ENCODE peak calls at places on chromosome 18, in seven cellular contexts. F is upper lobe of left lung, E is body of pancreas, W is heart left ventricle, O is HepG2, K is A549, C is HCT116. N is an unnamed sample. For H3K4me1, the result is how much of the 10 kb centered on the place peaks cover.

GRCh38 chr18:35692866-35693265 is 111.3 kb downstream of the GALNT1 start:
- ATAC-seq in F (peak), E (no peak), W (no peak), O (no peak), K (no peak), C (no peak), N (no peak)

GRCh38 chr18:78571831-78572347 is 407.7 kb upstream of the SALL3 start:
- ATAC-seq in F (peak), E (no peak), W (no peak), O (no peak), K (no peak), C (no peak), N (no peak)

GRCh38 chr18:63160172-63160995 is 159.2 kb downstream of the BCL2 start:
- ATAC-seq in F (no peak), E (no peak), W (no peak), O (no peak), K (no peak), C (no peak), N (no peak)

GRCh38 chr18:9913151-9913525 is 678 bp upstream of the VAPA start:
- ATAC-seq in F (peak), E (no peak), W (peak), O (peak), K (peak), C (peak), N (no peak)

GRCh38 chr18:26405190-26405781 is 143.1 kb downstream of the KCTD1 start:
- ATAC-seq in F (no peak), E (peak), W (peak), O (peak), K (peak), C (peak), N (peak)

GRCh38 chr18:34730774-34731173 is 20.7 kb downstream of the DTNA start:
- ATAC-seq in F (no peak), E (no peak), W (peak), O (no peak), K (no peak), C (no peak), N (no peak)

GRCh38 chr18:68841301-68841700 is 43.4 kb downstream of the CCDC102B start:
- ATAC-seq in F (no peak), E (no peak), W (no peak), O (no peak), K (peak), C (no peak), N (no peak)

GRCh38 chr18:10490401-10491289 is 35.2 kb upstream of the NAPG start:
- ATAC-seq in F (no peak), E (peak), W (peak), O (peak), K (peak), C (peak), N (no peak)

GRCh38 chr18:39523281-39523680 is 1957.7 kb upstream of the CELF4 start:
- ATAC-seq in F (no peak), E (no peak), W (no peak), O (peak), K (peak), C (peak), N (no peak)

GRCh38 chr18:7559709-7560319 is 7.3 kb upstream of the PTPRM start:
- ATAC-seq in F (no peak), E (peak), W (no peak), O (peak), K (no peak), C (no peak), N (no peak)

GRCh38 chr18:78154444-78154843 is 825.2 kb upstream of the SALL3 start:
- ATAC-seq in F (no peak), E (no peak), W (no peak), O (no peak), K (no peak), C (no peak), N (no peak)

GRCh38 chr18:76816127-76816526 is 6.2 kb upstream of the ZNF236 start:
- ATAC-seq in F (no peak), E (no peak), W (no peak), O (no peak), K (no peak), C (no peak), N (no peak)

GRCh38 chr18:808086-808485 is 4.0 kb downstream of the YES1 start:
- ATAC-seq in F (no peak), E (no peak), W (no peak), O (no peak), K (no peak), C (no peak), N (no peak)

GRCh38 chr18:32048507-32049091 is 30.0 kb downstream of the RNF125 start:
- ATAC-seq in F (peak), E (peak), W (peak), O (peak), K (peak), C (no peak), N (peak)

GRCh38 chr18:4232656-4233055 is 222.5 kb downstream of the DLGAP1 start:
- ATAC-seq in F (no peak), E (no peak), W (no peak), O (no peak), K (no peak), C (no peak), N (no peak)

GRCh38 chr18:59358611-59359575 is at the start of gene LMAN1:
- ATAC-seq in F (peak), E (peak), W (peak), O (peak), K (peak), C (peak), N (peak)
- TF ChIP-seq POLR2A in F (peak), E (peak), W (peak), O (peak), K (peak), C (peak), N (peak)

GRCh38 chr18:54764786-54765185 is 63.5 kb upstream of the RAB27B start:
- ATAC-seq in F (no peak), E (no peak), W (no peak), O (no peak), K (no peak), C (no peak), N (no peak)
- H3K4me1 ChIP-seq in F (under half), E (under half), W (under half), O (under half), K (under half), C (under half), N (under half)

DNA sequence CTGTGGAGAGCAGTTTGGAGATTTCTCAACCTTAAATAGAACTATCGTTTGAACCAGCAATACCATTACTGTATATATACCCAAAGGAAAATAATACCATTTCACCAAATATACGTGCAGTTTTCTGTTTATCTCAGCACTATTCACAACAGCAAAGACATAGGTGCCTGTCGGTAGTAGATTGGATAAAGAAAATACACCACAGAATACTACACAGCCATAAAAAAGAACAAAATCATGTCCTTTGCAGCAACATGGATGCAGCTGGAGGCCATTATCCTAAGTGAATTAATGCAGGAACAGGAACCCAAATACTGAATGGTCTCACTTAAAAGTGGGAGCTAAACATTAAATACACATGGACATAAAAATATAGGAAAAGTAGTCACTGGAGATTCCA is 81.3 kb downstream of the SMCHD1 start:
- ATAC-seq in F (no peak), E (no peak), W (no peak), O (no peak), K (no peak), C (no peak), N (no peak)
- TF ChIP-seq POLR2A in F (no peak), E (no peak), W (no peak), O (no peak), K (no peak), C (no peak), N (no peak)

DNA sequence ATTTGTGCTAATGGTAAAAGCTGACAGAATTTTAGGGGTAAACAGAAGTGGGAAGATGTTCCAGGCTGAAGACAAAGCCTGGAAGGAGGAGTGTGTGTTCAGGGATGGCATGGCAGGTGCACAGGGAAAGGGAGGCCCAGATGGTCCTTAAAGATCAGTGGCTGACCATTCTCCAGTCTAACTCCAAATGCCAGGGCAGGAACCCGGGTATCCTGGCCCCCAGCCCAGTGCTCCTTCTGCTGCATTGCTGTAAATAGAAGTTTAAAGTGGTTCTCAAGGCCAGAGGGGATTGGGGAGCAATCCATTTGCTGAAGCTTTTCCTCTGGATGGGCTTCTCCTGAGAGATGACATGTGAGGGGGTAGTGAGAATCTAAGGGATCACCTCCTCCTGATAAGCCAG is 158.6 kb downstream of the CTIF start:
- ATAC-seq in F (no peak), E (no peak), W (no peak), O (no peak), K (no peak), C (no peak), N (no peak)
- H3K4me1 ChIP-seq in F (under half), E (under half), W (under half), O (under half), K (under half), C (under half), N (under half)

DNA sequence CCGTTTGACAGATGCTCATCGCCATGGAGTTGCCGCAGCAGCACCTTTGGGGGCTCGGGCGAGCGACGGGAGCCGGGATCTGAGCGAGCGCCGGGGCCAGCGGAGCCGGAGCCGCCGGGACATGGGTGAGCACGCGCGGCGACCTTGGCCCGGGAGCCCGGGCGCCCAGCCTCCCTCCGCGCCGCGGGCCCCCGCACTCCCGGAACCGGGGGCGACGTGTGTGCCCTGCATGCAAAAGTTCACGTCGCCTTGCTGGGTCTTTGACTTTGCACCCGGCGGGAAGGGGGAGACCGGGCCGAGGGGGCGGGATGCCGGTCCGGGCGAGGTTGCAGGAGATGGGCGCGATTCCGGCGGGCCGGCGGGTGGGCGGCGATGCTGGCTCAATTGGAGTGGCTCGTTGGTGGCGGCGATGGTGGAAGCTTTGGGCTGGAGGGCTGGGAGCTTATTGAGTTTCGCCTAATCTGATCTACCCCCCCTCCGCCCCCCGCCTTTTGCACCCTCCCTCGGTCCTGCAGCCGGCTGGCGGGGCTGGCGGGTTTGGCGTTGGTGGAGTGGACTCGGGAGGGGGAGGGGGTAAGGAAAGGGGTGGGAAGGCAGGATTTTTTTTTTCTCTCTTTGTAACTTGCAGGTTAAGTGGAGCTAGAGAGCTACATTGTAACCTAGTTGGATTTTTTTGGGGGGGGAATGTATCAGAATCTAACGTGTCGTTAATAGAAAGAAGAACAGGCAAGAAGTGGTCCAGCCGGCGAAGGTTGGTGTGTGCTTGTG is at the start of gene SETBP1:
- ATAC-seq in F (peak), E (peak), W (peak), O (peak), K (peak), C (no peak), N (peak)
- TF ChIP-seq POLR2A in F (no peak), E (peak), W (no peak), O (no peak), K (no peak), C (no peak), N (peak)

DNA sequence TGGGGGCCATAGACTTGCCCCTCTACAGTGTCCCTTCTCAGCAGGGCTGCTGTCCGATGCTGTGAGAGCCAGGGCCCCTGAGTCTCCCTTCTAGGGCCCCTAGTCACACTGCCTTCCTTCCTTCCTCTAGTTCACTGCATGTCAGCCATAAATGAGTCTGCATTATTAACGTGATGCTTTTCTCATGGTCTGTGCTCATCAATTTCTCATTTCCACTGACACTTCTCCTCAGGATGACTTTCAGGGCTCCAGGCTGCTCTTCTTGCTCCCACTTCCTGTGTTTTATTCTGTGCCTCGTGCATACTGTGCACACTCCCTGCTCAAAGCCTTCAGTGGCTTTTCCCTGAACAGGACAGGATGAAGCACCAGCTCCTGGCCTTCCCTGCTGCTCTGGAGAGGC is 146.5 kb downstream of the FAM210A start:
- ATAC-seq in F (no peak), E (no peak), W (no peak), O (no peak), K (no peak), C (no peak), N (peak)
- H3K4me1 ChIP-seq in F (under half), E (under half), W (under half), O (under half), K (under half), C (under half), N (under half)

N was measured in gastroesophageal sphincter.